ENCODE peak calls at places on chromosome 14, in four cellular contexts. L is prostate gland; S is right atrium auricular region; U is activated T-helper 1 cell treated with anti-CD3 and anti-CD28 coated beads, Interleukin-2, amount 50 U/mL, for 16 hours. Q is an unnamed sample.

GRCh38 chr14:75223664-75224154 is 47.3 kb upstream of the TMED10 start:
- DNase-seq in L (no peak), S (peak; percentile 63), U (no peak), Q (no peak)

GRCh38 chr14:102695172-102695569 is 82.1 kb upstream of the TRAF3 start:
- DNase-seq in L (no peak), S (no peak), U (no peak), Q (no peak)

GRCh38 chr14:35362911-35363374 is 41.6 kb downstream of the NFKBIA start:
- DNase-seq in L (no peak), S (no peak), U (no peak), Q (no peak)

GRCh38 chr14:102772781-102773570 is 4.3 kb upstream of the TRAF3 start:
- DNase-seq in L (no peak), S (no peak), U (no peak), Q (no peak)

GRCh38 chr14:68738559-68738958 is 54.3 kb downstream of the ZFP36L1 start:
- DNase-seq in L (no peak), S (no peak), U (no peak), Q (no peak)

GRCh38 chr14:52402812-52403526 is 88.9 kb downstream of the PTGER2 start:
- DNase-seq in L (no peak), S (no peak), U (no peak), Q (no peak)

GRCh38 chr14:66650491-66650911 is 142.6 kb downstream of the GPHN start:
- DNase-seq in L (no peak), S (no peak), U (no peak), Q (no peak)

GRCh38 chr14:99143126-99143525 is 128.9 kb downstream of the BCL11B start:
- DNase-seq in L (no peak), S (no peak), U (no peak), Q (no peak)

GRCh38 chr14:61187642-61187905 is 93.6 kb downstream of the TMEM30B start:
- DNase-seq in L (no peak), S (no peak), U (no peak), Q (no peak)

GRCh38 chr14:35201066-35201465 is 78.7 kb downstream of the PRORP start:
- DNase-seq in L (no peak), S (no peak), U (no peak), Q (no peak)

GRCh38 chr14:96121660-96122395 is 82.7 kb downstream of the C14orf132 start:
- DNase-seq in L (no peak), S (no peak), U (no peak), Q (peak; percentile 8)

GRCh38 chr14:46985529-46986137 is 334.1 kb upstream of the RPL10L start:
- DNase-seq in L (no peak), S (no peak), U (no peak), Q (no peak)

GRCh38 chr14:57388072-57388471 is 2.3 kb upstream of the NAA30 start:
- DNase-seq in L (no peak), S (no peak), U (no peak), Q (no peak)

GRCh38 chr14:77098470-77099353 is 654 bp downstream of the CIPC start:
- DNase-seq in L (peak; percentile 63), S (peak; percentile 73), U (no peak), Q (no peak)

GRCh38 chr14:73059326-73059725 is 992 bp downstream of the RBM25 start:
- DNase-seq in L (no peak), S (no peak), U (no peak), Q (no peak)

GRCh38 chr14:78567343-78567742 is 397.2 kb downstream of the NRXN3 start:
- DNase-seq in L (no peak), S (no peak), U (no peak), Q (no peak)

GRCh38 chr14:97977711-97978261 is 1180.6 kb downstream of the VRK1 start:
- DNase-seq in L (peak; percentile 74), S (peak; percentile 61), U (peak; percentile 64), Q (peak; percentile 89)

GRCh38 chr14:90539996-90540395 is 143.2 kb downstream of the CALM1 start:
- DNase-seq in L (no peak), S (no peak), U (no peak), Q (no peak)

GRCh38 chr14:45201908-45202307 is 51.1 kb downstream of the MIS18BP1 start:
- DNase-seq in L (no peak), S (no peak), U (no peak), Q (no peak)